ENCODE peak calls at places on chromosomes 7 and 10, in four cellular contexts. One of them, this sample, is unnamed.

GRCh38 chr10:109892087-109892486 is 31.2 kb downstream of the XPNPEP1 start:
- DNase-seq in GM12878: no peak
- DNase-seq in HepG2: no peak
- DNase-seq in H1: no peak
- DNase-seq in this sample: no peak

GRCh38 chr10:71217266-71218045 is 5.1 kb downstream of the UNC5B start:
- DNase-seq in H1: no peak
- DNase-seq in HepG2: no peak
- DNase-seq in GM12878: no peak
- DNase-seq in this sample: no peak

GRCh38 chr7:142375710-142376313 is 118.0 kb upstream of the PRSS58 start:
- DNase-seq in GM12878: no peak
- DNase-seq in HepG2: no peak
- DNase-seq in H1: peak
- DNase-seq in this sample: no peak

GRCh38 chr10:24246365-24246764 is 37.4 kb downstream of the KIAA1217 start:
- DNase-seq in H1: no peak
- DNase-seq in GM12878: no peak
- DNase-seq in HepG2: no peak
- DNase-seq in this sample: no peak

GRCh38 chr10:35608317-35608672 is 3.2 kb downstream of the GJD4 start:
- DNase-seq in GM12878: no peak
- DNase-seq in HepG2: no peak
- DNase-seq in H1: no peak
- DNase-seq in this sample: no peak

GRCh38 chr10:100106865-100107264 is 25.2 kb upstream of the CPN1 start:
- DNase-seq in H1: no peak
- DNase-seq in HepG2: no peak
- DNase-seq in GM12878: no peak
- DNase-seq in this sample: no peak

GRCh38 chr7:126574838-126575250 is 677.9 kb downstream of the GRM8 start:
- DNase-seq in HepG2: no peak
- DNase-seq in GM12878: no peak
- DNase-seq in H1: no peak
- DNase-seq in this sample: no peak

GRCh38 chr10:26031300-26031699 is 97.3 kb downstream of the MYO3A start:
- DNase-seq in GM12878: no peak
- DNase-seq in HepG2: no peak
- DNase-seq in H1: no peak
- DNase-seq in this sample: no peak

GRCh38 chr10:47165711-47166404 is 134.1 kb upstream of the GDF10 start:
- DNase-seq in HepG2: no peak
- DNase-seq in GM12878: no peak
- DNase-seq in H1: no peak
- DNase-seq in this sample: no peak

GRCh38 chr7:125670926-125671572 is 741.4 kb upstream of the POT1 start:
- DNase-seq in HepG2: peak
- DNase-seq in GM12878: no peak
- DNase-seq in H1: no peak
- DNase-seq in this sample: no peak

GRCh38 chr10:62422068-62422590 is 48.0 kb downstream of the ZNF365 start:
- DNase-seq in HepG2: no peak
- DNase-seq in GM12878: no peak
- DNase-seq in H1: no peak
- DNase-seq in this sample: no peak

GRCh38 chr7:97871659-97872024 is 566 bp downstream of the ASNS start:
- DNase-seq in GM12878: peak
- DNase-seq in HepG2: no peak
- DNase-seq in H1: no peak
- DNase-seq in this sample: peak

GRCh38 chr7:49773082-49773938 is at the start of gene VWC2:
- DNase-seq in GM12878: no peak
- DNase-seq in HepG2: no peak
- DNase-seq in H1: peak
- DNase-seq in this sample: peak

DNA sequence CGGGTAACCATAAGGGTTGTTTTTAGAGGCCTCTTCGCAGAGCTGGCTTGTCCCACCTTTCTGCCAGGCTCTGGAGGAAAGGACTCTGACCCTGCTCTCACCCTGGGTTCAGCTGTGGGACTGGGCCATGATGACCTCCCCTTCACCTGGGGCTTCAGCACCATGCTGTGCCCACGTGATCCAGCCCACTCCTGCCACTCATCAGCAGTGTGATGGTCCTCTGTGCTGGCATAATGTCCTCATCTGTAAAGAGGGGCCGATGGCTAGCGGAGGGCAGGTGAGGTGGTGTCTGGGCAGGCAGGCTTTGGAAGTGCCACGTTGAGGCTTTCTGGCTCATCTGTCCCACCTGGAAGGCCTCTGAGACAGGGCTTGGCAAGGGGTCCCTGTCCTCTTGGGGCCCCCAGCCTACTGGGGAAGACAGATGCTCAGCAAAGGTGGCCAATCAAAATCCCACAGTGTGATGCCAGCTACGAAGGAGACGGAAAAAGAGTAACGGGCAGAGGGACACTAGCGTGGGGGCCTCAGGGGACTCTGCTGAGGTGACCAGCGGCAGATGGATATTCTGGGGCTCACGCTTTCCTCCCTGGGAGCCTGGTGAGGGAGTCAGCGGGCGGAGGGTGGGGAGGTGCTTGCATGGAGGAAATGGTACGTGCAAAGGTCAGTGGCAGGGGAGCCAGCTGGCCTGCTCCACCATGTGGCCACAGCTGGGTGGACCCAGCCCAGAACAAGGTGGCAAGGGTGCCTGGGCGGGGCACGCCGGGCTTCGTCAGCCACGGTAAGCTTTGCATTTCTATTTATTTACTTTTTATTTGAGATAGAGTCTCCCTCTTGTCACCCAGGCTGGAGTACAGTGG is 5.4 kb downstream of the LRWD1 start:
- DNase-seq in H1: peak
- DNase-seq in GM12878: no peak
- DNase-seq in HepG2: no peak
- DNase-seq in this sample: no peak
- TF ChIP-seq POLR2A in H1: no peak
- TF ChIP-seq POLR2A in GM12878: no peak
- TF ChIP-seq POLR2A in HepG2: no peak
- TF ChIP-seq POLR2A in this sample: no peak

GRCh38 chr7:99839560-99840011 is 11.8 kb downstream of the CYP3A43 start:
- DNase-seq in GM12878: no peak
- DNase-seq in HepG2: no peak
- DNase-seq in H1: peak
- DNase-seq in this sample: no peak
- TF ChIP-seq TAF1 in GM12878: no peak
- TF ChIP-seq TAF1 in HepG2: no peak
- TF ChIP-seq TAF1 in H1: no peak
- TF ChIP-seq TAF1 in this sample: no peak

DNA sequence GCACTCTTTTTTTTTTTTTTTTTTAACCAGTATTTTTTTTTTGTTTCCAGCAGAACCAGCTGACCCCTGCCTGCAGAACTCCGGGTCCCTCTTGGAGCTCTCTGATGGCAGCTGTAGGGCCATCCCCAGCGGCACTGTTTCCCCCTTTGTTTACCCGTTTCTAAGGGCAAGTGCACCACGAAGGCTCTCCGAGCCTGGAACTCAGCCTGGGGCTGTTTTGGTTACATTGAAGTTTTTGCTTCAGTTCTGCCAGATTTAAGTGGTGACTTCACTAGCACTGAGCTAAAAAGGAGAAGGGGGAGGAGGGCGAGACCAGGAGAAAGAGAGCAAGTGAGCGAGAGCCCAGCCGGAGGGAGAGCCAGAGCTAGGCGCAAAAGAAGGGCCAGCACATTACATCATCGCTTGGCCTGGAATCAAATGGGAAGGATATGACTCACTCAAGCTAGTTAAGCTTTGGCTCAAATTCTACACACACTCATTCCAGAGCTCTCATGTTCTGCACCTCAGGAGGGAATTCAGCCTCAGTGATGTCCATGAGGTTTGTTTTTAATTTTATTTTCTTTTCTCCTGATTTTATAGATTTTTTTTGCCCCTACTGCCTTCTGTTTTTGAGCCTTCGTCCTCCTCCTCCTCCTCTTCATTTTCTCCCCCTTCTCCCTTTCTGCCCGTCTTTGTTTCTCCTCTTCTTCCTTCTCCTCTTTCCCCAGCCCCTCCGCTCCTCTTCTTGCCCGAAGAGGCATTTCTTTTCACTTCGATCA is 272.3 kb downstream of the TRIL start:
- DNase-seq in HepG2: peak
- DNase-seq in GM12878: no peak
- DNase-seq in H1: peak
- DNase-seq in this sample: no peak
- TF ChIP-seq POLR2AphosphoS5 in HepG2: no peak
- TF ChIP-seq POLR2AphosphoS5 in GM12878: no peak
- TF ChIP-seq POLR2AphosphoS5 in H1: peak
- TF ChIP-seq POLR2AphosphoS5 in this sample: no peak

DNA sequence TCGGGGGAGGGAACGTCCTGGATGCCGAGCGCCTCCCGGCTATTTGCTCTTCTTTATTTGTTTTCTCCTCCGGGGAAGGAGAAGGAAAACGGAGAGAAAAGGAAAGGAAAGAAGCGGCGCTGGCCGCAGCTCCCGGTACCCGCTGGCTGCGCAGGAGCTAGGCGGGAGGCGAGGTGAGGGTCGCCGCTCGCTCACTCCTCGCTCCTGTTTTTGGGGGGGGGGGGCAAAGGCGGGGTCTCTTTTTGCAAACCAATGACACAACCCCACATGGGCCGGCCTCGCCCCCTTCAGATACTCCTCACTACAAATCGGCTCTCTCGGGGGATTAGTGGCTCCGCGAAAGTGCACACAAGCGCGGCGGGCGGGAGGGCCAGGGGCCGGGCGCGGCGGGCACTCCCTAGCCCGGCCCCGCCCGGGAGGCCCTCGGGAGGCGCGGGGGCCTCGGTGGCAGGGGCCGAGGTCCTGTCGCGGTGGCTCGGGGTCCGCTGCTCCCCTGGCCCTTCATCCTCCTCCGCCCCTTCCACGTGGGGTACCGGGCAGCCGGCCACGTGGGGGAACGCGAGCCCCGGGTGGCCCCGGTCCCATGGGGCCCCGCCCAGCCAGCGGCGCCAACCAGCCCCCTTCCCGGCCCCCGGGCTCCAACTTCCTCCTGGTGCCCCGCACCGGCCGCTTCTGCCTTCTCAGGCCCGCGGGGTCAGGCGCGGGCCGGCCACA is 650 bp upstream of the CTBP2 start:
- DNase-seq in GM12878: no peak
- DNase-seq in HepG2: no peak
- DNase-seq in H1: peak
- DNase-seq in this sample: no peak
- TF ChIP-seq POLR2A in GM12878: no peak
- TF ChIP-seq POLR2A in HepG2: no peak
- TF ChIP-seq POLR2A in H1: no peak
- TF ChIP-seq POLR2A in this sample: no peak

This sample was measured in GM12892.